ENCODE peak calls at places on chromosome 12, in four cellular contexts. T is GM10248; D is Daoy; Q is activated CD4-positive, alpha-beta memory T cell treated with anti-CD3 and anti-CD28 coated beads for 36 hours. S is an unnamed sample.
A peak's percentile ranks its signal among the peaks of the same experiment; 100 is the strongest.

GRCh38 chr12:102702447-102703114 is 214.5 kb downstream of the PAH start:
- DNase-seq in D (peak; percentile 52), T (peak; percentile 56), Q (peak; percentile 15), S (no peak)

GRCh38 chr12:52521581-52522266 is 1.5 kb upstream of the KRT5 start:
- DNase-seq in Q (no peak), D (peak; percentile 86), T (no peak), S (no peak)

GRCh38 chr12:103272949-103273348 is 222.8 kb downstream of the C12orf42 start:
- DNase-seq in D (peak; percentile 19), T (no peak), Q (no peak), S (no peak)

GRCh38 chr12:119788783-119789182 is 88.3 kb downstream of the CIT start:
- DNase-seq in D (no peak), T (no peak), Q (no peak), S (no peak)

GRCh38 chr12:91053951-91054715 is 3.7 kb downstream of the KERA start:
- DNase-seq in T (no peak), Q (no peak), D (peak; percentile 2), S (no peak)

GRCh38 chr12:76964784-76965571 is 86.2 kb upstream of the CSRP2 start:
- DNase-seq in Q (no peak), T (no peak), D (no peak), S (no peak)

GRCh38 chr12:116026346-116026745 is 251.1 kb downstream of the MED13L start:
- DNase-seq in D (no peak), T (no peak), Q (no peak), S (no peak)

GRCh38 chr12:68001486-68002466 is 12.5 kb downstream of the IFNG-AS1 start:
- DNase-seq in Q (no peak), T (no peak), D (peak; percentile 9), S (no peak)

GRCh38 chr12:76303365-76303764 is 44.9 kb downstream of the BBS10 start:
- DNase-seq in D (no peak), Q (no peak), T (no peak), S (no peak)

GRCh38 chr12:91272456-91273063 is 89.9 kb upstream of the DCN start:
- DNase-seq in D (no peak), T (no peak), Q (no peak), S (no peak)

GRCh38 chr12:54891717-54892478 is 37.6 kb downstream of the MUCL1 start:
- DNase-seq in Q (no peak), T (no peak), D (peak; percentile 55), S (no peak)

GRCh38 chr12:46786774-46787173 is 39.0 kb downstream of the SLC38A4 start:
- DNase-seq in Q (no peak), T (no peak), D (no peak), S (no peak)

GRCh38 chr12:7144414-7145120 is 14.4 kb downstream of the CLSTN3 start:
- DNase-seq in D (no peak), Q (no peak), T (peak; percentile 51), S (no peak)

GRCh38 chr12:115934046-115934445 is 343.4 kb downstream of the MED13L start:
- DNase-seq in D (no peak), Q (no peak), T (no peak), S (no peak)

GRCh38 chr12:53217049-53217929 is 10.2 kb upstream of the ITGB7 start:
- DNase-seq in D (peak; percentile 80), Q (peak; percentile 76), T (no peak), S (no peak)

GRCh38 chr12:25311501-25311900 is 60.8 kb upstream of the KRAS start:
- DNase-seq in Q (no peak), D (no peak), T (no peak), S (no peak)

GRCh38 chr12:3432176-3432742 is 58.7 kb upstream of the PRMT8 start:
- DNase-seq in T (no peak), D (peak; percentile 32), Q (no peak), S (no peak)

GRCh38 chr12:28156362-28156761 is 33.9 kb upstream of the CCDC91 start:
- DNase-seq in D (no peak), Q (no peak), T (no peak), S (no peak)

GRCh38 chr12:65994318-65994717 is 136.2 kb downstream of the LLPH start:
- DNase-seq in Q (no peak), T (no peak), D (no peak), S (no peak)

GRCh38 chr12:75964150-75964549 is 67.4 kb downstream of the PHLDA1 start:
- DNase-seq in T (peak; percentile 26), Q (no peak), D (no peak), S (no peak)

GRCh38 chr12:54025507-54026393 is 2.5 kb upstream of the HOXC6 start:
- DNase-seq in D (no peak), Q (no peak), T (no peak), S (no peak)

GRCh38 chr12:80864046-80864735 is 73.5 kb downstream of the LIN7A start:
- DNase-seq in Q (no peak), D (no peak), T (no peak), S (no peak)

GRCh38 chr12:62862259-62862881 is 72.6 kb downstream of the PPM1H start:
- DNase-seq in D (no peak), Q (no peak), T (no peak), S (no peak)

GRCh38 chr12:28097221-28097620 is 93.0 kb upstream of the CCDC91 start:
- DNase-seq in Q (no peak), D (no peak), T (no peak), S (no peak)

GRCh38 chr12:115660211-115660805 is 617.2 kb downstream of the MED13L start:
- DNase-seq in Q (no peak), D (no peak), T (no peak), S (no peak)

S was measured in effector CD8-positive, alpha-beta T cell.